ENCODE peak calls at places on chromosomes 6 and 20, in four cellular contexts. J, B, E and R are unnamed samples.

GRCh38 chr6:149473080-149474052 is 11.4 kb downstream of the ZC3H12D start:
- DNase-seq in J (no peak), B (no peak), E (no peak), R (peak)

GRCh38 chr6:300026-300425 is 7.7 kb downstream of the DUSP22 start:
- DNase-seq in J (no peak), B (no peak), E (no peak), R (no peak)

GRCh38 chr6:90463359-90463758 is 123.5 kb downstream of the MAP3K7 start:
- DNase-seq in J (no peak), B (no peak), E (no peak), R (no peak)

GRCh38 chr6:56021943-56022342 is 146.6 kb upstream of the BMP5 start:
- DNase-seq in J (no peak), B (no peak), E (no peak), R (no peak)

GRCh38 chr6:20572940-20573339 is 38.7 kb downstream of the CDKAL1 start:
- DNase-seq in J (no peak), B (no peak), E (no peak), R (no peak)

GRCh38 chr20:17850674-17851006 is 118.0 kb downstream of the SNX5 start:
- DNase-seq in J (no peak), B (no peak), E (no peak), R (no peak)

GRCh38 chr6:155778336-155778735 is 322.7 kb upstream of the NOX3 start:
- DNase-seq in J (no peak), B (no peak), E (no peak), R (no peak)

GRCh38 chr6:168343239-168344167 is 23.9 kb upstream of the DACT2 start:
- DNase-seq in J (no peak), B (no peak), E (no peak), R (no peak)

GRCh38 chr6:36800223-36801095 is 38.8 kb downstream of the CPNE5 start:
- DNase-seq in J (no peak), B (no peak), E (no peak), R (no peak)

GRCh38 chr6:139109558-139109957 is 25.3 kb upstream of the HECA start:
- DNase-seq in J (no peak), B (no peak), E (peak), R (peak)

GRCh38 chr6:26025894-26026832 is 61.1 kb upstream of the HFE start:
- DNase-seq in J (peak), B (peak), E (peak), R (peak)

GRCh38 chr20:25279403-25279802 is 31.5 kb downstream of the PYGB start:
- DNase-seq in J (no peak), B (no peak), E (no peak), R (no peak)

GRCh38 chr20:54379893-54380292 is 95.5 kb upstream of the DOK5 start:
- DNase-seq in J (no peak), B (no peak), E (no peak), R (no peak)

GRCh38 chr20:63295422-63295821 is 2.4 kb downstream of the COL20A1 start:
- DNase-seq in J (no peak), B (no peak), E (no peak), R (no peak)

GRCh38 chr6:33540768-33541167 is 39.3 kb downstream of the BAK1 start:
- DNase-seq in J (no peak), B (no peak), E (no peak), R (no peak)

GRCh38 chr20:17935186-17935585 is 33.4 kb downstream of the SNX5 start:
- DNase-seq in J (no peak), B (no peak), E (no peak), R (no peak)

GRCh38 chr20:5316188-5317158 is at the start of gene PROKR2:
- DNase-seq in J (no peak), B (no peak), E (peak), R (no peak)

GRCh38 chr20:3763691-3764601 is 3.6 kb downstream of the ADISSP start:
- DNase-seq in J (no peak), B (no peak), E (no peak), R (no peak)

GRCh38 chr20:46120136-46120535 is 2.0 kb downstream of the CD40 start:
- DNase-seq in J (no peak), B (no peak), E (no peak), R (no peak)